ENCODE peak calls at places on chromosome 21, in nine cellular contexts. C is EL; M is NCI-H1092; H is stimulated activated CD4-positive, alpha-beta T cell treated with anti-CD3 and anti-CD28 coated beads, Interleukin-12 subunit alpha, Interleukin-12 subunit beta, amount 100 ng/mL, for 4 hours; L is A172; T is left ventricle myocardium inferior; E is mucosa of gallbladder; Q is CD4-positive, CD25-positive, alpha-beta regulatory T cell; V is SHP77. Y is an unnamed sample.

GRCh38 chr21:41217656-41218380 is 49.9 kb downstream of the BACE2 start:
- DNase-seq in H (no peak), C (no peak), V (no peak), Q (no peak), T (peak; percentile 64), E (peak; percentile 47), L (no peak), M (no peak), Y (no peak)

GRCh38 chr21:17693801-17694200 is 81.1 kb upstream of the BTG3 start:
- DNase-seq in V (no peak), E (no peak), H (no peak), M (no peak), T (no peak), C (no peak), L (no peak), Q (no peak), Y (no peak)

GRCh38 chr21:28337319-28337718 is 655.4 kb downstream of the LTN1 start:
- DNase-seq in H (no peak), C (peak; percentile 71), V (no peak), T (no peak), Q (no peak), L (peak; percentile 53), M (no peak), E (no peak), Y (no peak)

GRCh38 chr21:36964832-36965719 is 1.4 kb downstream of the HLCS start:
- DNase-seq in E (no peak), V (no peak), Q (no peak), H (no peak), T (no peak), C (no peak), L (no peak), M (no peak), Y (no peak)

GRCh38 chr21:45698493-45698947 is 55.0 kb downstream of the PCBP3 start:
- DNase-seq in C (peak; percentile 92), L (peak; percentile 67), M (no peak), H (no peak), Q (no peak), V (peak; percentile 7), T (peak; percentile 59), E (no peak), Y (no peak)

GRCh38 chr21:44006656-44007055 is 5.5 kb upstream of the TRAPPC10 start:
- DNase-seq in E (peak; percentile 35), C (peak; percentile 46), V (no peak), H (no peak), T (peak; percentile 62), Q (no peak), M (no peak), L (peak; percentile 34), Y (no peak)

GRCh38 chr21:39385299-39386145 is 36.6 kb upstream of the HMGN1 start:
- DNase-seq in C (peak; percentile 82), E (peak; percentile 92), H (peak; percentile 59), L (no peak), V (peak; percentile 95), Q (peak; percentile 53), T (peak; percentile 86), M (peak; percentile 66), Y (peak; percentile 56)

GRCh38 chr21:27759091-27759659 is 792.3 kb upstream of the ADAMTS5 start:
- DNase-seq in V (peak; percentile 28), L (no peak), C (peak; percentile 19), E (no peak), M (no peak), H (no peak), Q (no peak), T (peak; percentile 17), Y (no peak)

GRCh38 chr21:43271452-43272020 is 102.7 kb downstream of the CRYAA start:
- DNase-seq in L (no peak), H (no peak), T (peak; percentile 4), C (no peak), M (no peak), Q (no peak), V (no peak), E (no peak), Y (no peak)

GRCh38 chr21:43365611-43366426 is 61.1 kb downstream of the SIK1 start:
- DNase-seq in T (no peak), L (no peak), E (no peak), M (no peak), H (no peak), V (peak; percentile 27), Q (no peak), C (no peak), Y (no peak)

GRCh38 chr21:25313891-25314646 is 293.2 kb downstream of the MRPL39 start:
- DNase-seq in V (no peak), T (no peak), H (no peak), M (no peak), C (peak; percentile 49), E (no peak), L (peak; percentile 72), Q (no peak), Y (no peak)

GRCh38 chr21:44926364-44927101 is 5.8 kb upstream of the ITGB2 start:
- DNase-seq in T (peak; percentile 16), H (peak; percentile 42), L (no peak), C (no peak), E (no peak), Q (peak; percentile 54), V (no peak), M (no peak), Y (peak; percentile 40)

GRCh38 chr21:36188081-36188681 is 31.6 kb downstream of the DOP1B start:
- DNase-seq in Q (no peak), L (no peak), H (no peak), M (peak; percentile 45), T (peak; percentile 65), C (no peak), V (peak; percentile 87), E (peak; percentile 86), Y (no peak)

GRCh38 chr21:19935459-19935858 is 1062.8 kb upstream of the NCAM2 start:
- DNase-seq in C (no peak), T (no peak), E (no peak), H (no peak), Q (no peak), M (no peak), V (no peak), L (no peak), Y (no peak)

GRCh38 chr21:25507522-25507921 is 99.8 kb downstream of the MRPL39 start:
- DNase-seq in L (no peak), M (no peak), T (no peak), E (no peak), C (no peak), Q (no peak), H (no peak), V (peak; percentile 36), Y (no peak)

GRCh38 chr21:33451634-33452071 is 28.1 kb downstream of the TMEM50B start:
- DNase-seq in V (peak; percentile 15), H (no peak), Q (no peak), E (no peak), C (no peak), M (no peak), T (no peak), L (peak; percentile 26), Y (no peak)

GRCh38 chr21:41965447-41966340 is 11.9 kb upstream of the C2CD2 start:
- DNase-seq in Q (no peak), H (no peak), T (no peak), E (no peak), L (no peak), V (no peak), M (no peak), C (no peak), Y (no peak)

GRCh38 chr21:39637971-39638628 is 25.4 kb downstream of the B3GALT5 start:
- DNase-seq in M (no peak), V (no peak), L (no peak), Q (no peak), H (no peak), C (no peak), E (no peak), T (no peak), Y (no peak)

GRCh38 chr21:35593000-35593502 is 467.3 kb downstream of the SETD4 start:
- DNase-seq in T (no peak), E (no peak), H (no peak), Q (no peak), V (no peak), M (no peak), C (peak; percentile 61), L (peak; percentile 69), Y (no peak)

GRCh38 chr21:46428987-46429710 is 29.5 kb upstream of the DIP2A start:
- DNase-seq in M (no peak), Q (no peak), V (no peak), C (no peak), H (no peak), E (no peak), L (no peak), T (no peak), Y (no peak)

GRCh38 chr21:42642219-42642745 is 11.1 kb upstream of the PDE9A start:
- DNase-seq in E (no peak), L (no peak), T (no peak), C (no peak), V (no peak), Q (no peak), H (no peak), M (no peak), Y (no peak)

GRCh38 chr21:37620401-37620800 is 253.8 kb downstream of the DYRK1A start:
- DNase-seq in C (no peak), H (no peak), L (no peak), E (no peak), V (no peak), T (no peak), Q (no peak), M (no peak), Y (no peak)

GRCh38 chr21:24955275-24955961 is 651.9 kb downstream of the MRPL39 start:
- DNase-seq in V (no peak), M (no peak), H (no peak), E (no peak), T (no peak), C (no peak), Q (no peak), L (no peak), Y (no peak)

GRCh38 chr21:44403106-44404020 is 49.9 kb downstream of the TRPM2 start:
- DNase-seq in C (no peak), V (no peak), Q (no peak), L (no peak), T (no peak), E (no peak), H (no peak), M (no peak), Y (no peak)

GRCh38 chr21:41411449-41412089 is 14.5 kb upstream of the MX1 start:
- DNase-seq in H (no peak), L (peak; percentile 38), T (no peak), V (peak; percentile 13), E (no peak), Q (no peak), M (no peak), C (peak; percentile 37), Y (no peak)

GRCh38 chr21:34333150-34333739 is 30.6 kb upstream of the KCNE2 start:
- DNase-seq in C (peak; percentile 82), H (no peak), Q (no peak), V (no peak), T (no peak), M (no peak), E (no peak), L (peak; percentile 40), Y (no peak)

GRCh38 chr21:18840239-18840638 is 436.7 kb upstream of the TMPRSS15 start:
- DNase-seq in V (no peak), E (no peak), Q (no peak), T (no peak), H (no peak), C (no peak), L (peak; percentile 46), M (no peak), Y (no peak)

GRCh38 chr21:21151231-21151630 is 153.0 kb downstream of the NCAM2 start:
- DNase-seq in M (no peak), H (no peak), Q (no peak), T (no peak), E (no peak), V (no peak), C (no peak), L (no peak), Y (no peak)

GRCh38 chr21:37742532-37742931 is 173.7 kb downstream of the KCNJ6 start:
- DNase-seq in E (no peak), M (peak; percentile 25), Q (no peak), L (no peak), H (no peak), C (peak; percentile 76), V (peak; percentile 32), T (no peak), Y (no peak)

GRCh38 chr21:36627242-36627641 is 71.7 kb upstream of the SIM2 start:
- DNase-seq in H (no peak), C (peak; percentile 72), Q (no peak), M (no peak), E (no peak), T (no peak), L (no peak), V (no peak), Y (no peak)

GRCh38 chr21:37412603-37413360 is 46.2 kb downstream of the DYRK1A start:
- DNase-seq in M (no peak), V (no peak), C (peak; percentile 70), Q (no peak), T (no peak), E (no peak), L (no peak), H (no peak), Y (no peak)

Y was measured in stimulated activated naive CD4-positive, alpha-beta T cell treated with Interleukin-2 at 50 U/mL for 16 hours.